ENCODE peak calls at places on chromosomes 3 and 15, in four cellular contexts. Z is psoas muscle, L is fibroblast of villous mesenchyme, W is fibroblast of the aortic adventitia. M is an unnamed sample.
A peak's percentile ranks its signal among the peaks of the same experiment; 100 is the strongest.

GRCh38 chr15:50816191-50816590 is 50.7 kb upstream of the SPPL2A start:
- DNase-seq in Z (no peak), L (no peak), W (no peak), M (no peak)

GRCh38 chr3:16906679-16907078 is 21.9 kb downstream of the PLCL2 start:
- DNase-seq in Z (no peak), L (peak; percentile 34), W (peak; percentile 72), M (no peak)

GRCh38 chr15:62390793-62391543 is 225.9 kb upstream of the C2CD4B start:
- DNase-seq in Z (peak; percentile 79), L (peak; percentile 59), W (peak; percentile 42), M (peak; percentile 43)

GRCh38 chr3:124520970-124521369 is 209.3 kb upstream of the UMPS start:
- DNase-seq in Z (no peak), L (no peak), W (no peak), M (no peak)

GRCh38 chr3:125160911-125161371 is 51.6 kb downstream of the SLC12A8 start:
- DNase-seq in Z (no peak), L (peak; percentile 32), W (peak; percentile 99), M (no peak)

GRCh38 chr15:40398413-40398873 is 7.2 kb upstream of the IVD start:
- DNase-seq in Z (no peak), L (no peak), W (no peak), M (no peak)

GRCh38 chr15:90903733-90904536 is 833 bp downstream of the MAN2A2 start:
- DNase-seq in Z (peak; percentile 45), L (no peak), W (no peak), M (peak; percentile 33)

GRCh38 chr15:93243573-93243972 is 154.6 kb upstream of the RGMA start:
- DNase-seq in Z (no peak), L (no peak), W (no peak), M (no peak)

GRCh38 chr3:66037986-66038369 is 740 bp downstream of the MAGI1 start:
- DNase-seq in Z (peak; percentile 56), L (no peak), W (no peak), M (peak; percentile 31)

GRCh38 chr15:67839358-67839928 is 402 bp downstream of the RNU6-1 start:
- DNase-seq in Z (no peak), L (peak; percentile 43), W (peak; percentile 63), M (no peak)

GRCh38 chr3:182925330-182925943 is 54.9 kb downstream of the DCUN1D1 start:
- DNase-seq in Z (peak; percentile 82), L (peak; percentile 53), W (peak; percentile 64), M (no peak)

GRCh38 chr15:36988947-36989346 is 111.4 kb downstream of the MEIS2 start:
- DNase-seq in Z (no peak), L (no peak), W (peak; percentile 17), M (no peak)

GRCh38 chr15:66080791-66081475 is 172.6 kb downstream of the MEGF11 start:
- DNase-seq in Z (no peak), L (peak; percentile 32), W (peak; percentile 58), M (peak; percentile 36)

GRCh38 chr3:71065764-71066013 is 517.8 kb downstream of the FOXP1 start:
- DNase-seq in Z (no peak), L (no peak), W (peak; percentile 43), M (no peak)

GRCh38 chr3:71062920-71063767 is 520.4 kb downstream of the FOXP1 start:
- DNase-seq in Z (no peak), L (peak; percentile 58), W (peak; percentile 63), M (no peak)

GRCh38 chr3:71063768-71064287 is 519.7 kb downstream of the FOXP1 start:
- DNase-seq in Z (peak; percentile 54), L (peak; percentile 50), W (peak; percentile 58), M (peak; percentile 20)

GRCh38 chr3:71064976-71065763 is 518.4 kb downstream of the FOXP1 start:
- DNase-seq in Z (peak; percentile 75), L (peak; percentile 49), W (peak; percentile 55), M (peak; percentile 55)

DNA sequence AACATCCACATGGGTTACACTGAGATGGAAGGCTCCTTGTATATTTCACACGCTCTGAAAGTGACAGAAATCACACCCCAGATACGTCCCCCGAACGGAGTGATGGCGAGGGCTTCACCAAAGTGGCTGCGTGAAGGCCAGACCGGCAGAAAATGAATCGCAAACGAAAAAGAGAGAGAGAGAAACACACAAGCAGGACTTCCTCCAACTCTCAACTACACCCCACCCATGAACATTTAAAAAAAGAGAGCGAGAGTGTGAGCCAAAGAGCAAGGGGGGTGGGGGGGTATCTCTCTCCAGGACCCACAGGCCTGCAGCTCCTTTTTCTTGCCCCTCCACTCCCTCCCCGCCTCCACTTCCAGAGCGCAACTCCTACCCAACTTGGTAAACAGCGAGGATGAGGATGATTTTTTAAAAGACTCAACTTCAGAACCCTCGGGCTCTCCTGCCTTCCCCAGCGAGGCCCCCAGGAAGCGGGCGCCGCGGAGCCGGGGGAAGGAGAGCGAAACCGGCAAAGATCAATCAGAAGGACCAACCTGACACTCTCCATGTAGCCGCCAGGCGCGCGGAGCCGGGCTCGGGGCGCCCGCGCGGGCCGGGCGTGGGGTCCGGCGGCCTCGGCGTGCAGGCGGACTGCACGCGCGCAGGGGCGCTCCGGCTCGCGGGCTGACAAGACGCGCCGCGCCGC is 519.1 kb downstream of the FOXP1 start:
- DNase-seq in Z (peak; percentile 70), L (peak; percentile 60), W (peak; percentile 87), M (peak; percentile 37)
- TF ChIP-seq CTCF in Z (peak; percentile 17), L (no peak), W (no peak), M (no peak)

GRCh38 chr15:28192772-28193171 is 93.7 kb upstream of the OCA2 start:
- DNase-seq in Z (no peak), L (no peak), W (no peak), M (no peak)

GRCh38 chr15:28190391-28191174 is 91.5 kb upstream of the OCA2 start:
- DNase-seq in Z (no peak), L (no peak), W (no peak), M (no peak)

DNA sequence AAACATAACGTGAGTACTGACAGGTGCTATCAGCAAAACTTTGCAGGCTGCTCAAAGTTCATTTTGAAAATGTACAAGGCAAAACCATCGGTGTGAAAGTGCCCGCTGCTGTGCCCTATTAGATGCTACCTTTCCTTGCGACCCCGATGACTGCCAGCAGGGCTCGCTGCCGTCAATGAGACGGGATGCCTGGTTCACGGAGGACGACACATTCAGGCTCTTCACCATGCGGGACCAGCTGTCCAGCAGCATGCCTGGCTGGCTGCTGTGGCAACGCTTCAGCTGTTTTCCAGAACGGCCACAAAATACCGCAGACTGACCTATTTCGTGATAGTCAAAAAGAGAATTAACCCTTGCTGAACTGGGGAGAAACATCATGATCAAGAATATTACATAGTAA is 92.7 kb upstream of the OCA2 start:
- DNase-seq in Z (peak; percentile 71), L (peak; percentile 86), W (peak; percentile 25), M (no peak)
- TF ChIP-seq CTCF in Z (peak; percentile 30), L (peak; percentile 67), W (peak; percentile 39), M (no peak)

GRCh38 chr15:33007295-33007855 is 187.1 kb downstream of the FMN1 start:
- DNase-seq in Z (no peak), L (no peak), W (peak; percentile 58), M (peak; percentile 22)
- TF ChIP-seq CTCF in Z (no peak), L (no peak), W (peak; percentile 47), M (no peak)

GRCh38 chr3:99256788-99257187 is 355.3 kb upstream of the DCBLD2 start:
- DNase-seq in Z (no peak), L (no peak), W (no peak), M (no peak)
- TF ChIP-seq CTCF in Z (no peak), L (no peak), W (no peak), M (no peak)

GRCh38 chr3:150975096-150975991 is 2.8 kb upstream of the CLRN1 start:
- DNase-seq in Z (no peak), L (no peak), W (no peak), M (no peak)

GRCh38 chr3:150970665-150971327 is 1.7 kb downstream of the CLRN1 start:
- DNase-seq in Z (no peak), L (peak; percentile 33), W (peak; percentile 72), M (no peak)

GRCh38 chr3:150972379-150972985 is at the start of gene CLRN1:
- DNase-seq in Z (no peak), L (no peak), W (no peak), M (no peak)

GRCh38 chr3:150975992-150976368 is 3.5 kb upstream of the CLRN1 start:
- DNase-seq in Z (no peak), L (no peak), W (no peak), M (no peak)
- TF ChIP-seq CTCF in Z (no peak), L (no peak), W (no peak), M (no peak)